ENCODE peak calls at places on chromosomes 13 and 19, in nine cellular contexts. B, N, Q, Y, D, P, M, U and C are unnamed samples.
A peak's percentile ranks its signal among the peaks of the same experiment; 100 is the strongest.

GRCh38 chr19:33795370-33796163 is 1.1 kb upstream of the KCTD15 start:
- DNase-seq in Y (peak; percentile 75), N (peak; percentile 23), M (peak; percentile 88), B (peak; percentile 97), D (peak; percentile 87), U (no peak), P (peak; percentile 70), Q (peak; percentile 71), C (peak; percentile 71)

GRCh38 chr13:26061947-26062346 is 10.1 kb upstream of the SHISA2 start:
- DNase-seq in U (no peak), B (peak; percentile 29), N (no peak), D (no peak), P (no peak), Q (no peak), Y (no peak), M (no peak), C (no peak)

GRCh38 chr13:88257706-88258105 is 586.5 kb downstream of the SLITRK5 start:
- DNase-seq in B (no peak), P (no peak), M (no peak), U (no peak), Y (no peak), D (no peak), Q (no peak), N (no peak), C (no peak)

GRCh38 chr13:33494596-33495214 is 209.2 kb upstream of the STARD13 start:
- DNase-seq in D (no peak), N (no peak), B (peak; percentile 26), U (no peak), Q (no peak), Y (no peak), M (no peak), P (no peak), C (no peak)

GRCh38 chr19:19259741-19260140 is 13.4 kb downstream of the TM6SF2 start:
- DNase-seq in Y (no peak), U (no peak), M (peak; percentile 53), D (no peak), Q (peak; percentile 56), B (no peak), N (no peak), P (peak; percentile 9), C (peak; percentile 60)

GRCh38 chr19:1313695-1314613 is 28.3 kb downstream of the EFNA2 start:
- DNase-seq in U (no peak), P (no peak), D (no peak), M (no peak), Q (no peak), B (no peak), N (no peak), Y (no peak), C (no peak)

GRCh38 chr13:30791354-30791921 is 56.1 kb downstream of the ALOX5AP start:
- DNase-seq in M (no peak), B (peak; percentile 73), Y (no peak), P (no peak), N (no peak), D (no peak), Q (no peak), U (no peak), C (no peak)

GRCh38 chr13:69935043-69935442 is 172.6 kb upstream of the ATXN8OS start:
- DNase-seq in B (no peak), M (no peak), U (no peak), Q (no peak), D (no peak), Y (no peak), P (no peak), N (no peak), C (no peak)

GRCh38 chr19:18208098-18208951 is 4.5 kb upstream of the RAB3A start:
- DNase-seq in M (peak; percentile 74), U (no peak), P (no peak), Y (peak; percentile 17), D (no peak), B (peak; percentile 72), N (no peak), Q (no peak), C (no peak)

GRCh38 chr13:23658929-23659541 is 88.8 kb downstream of the TNFRSF19 start:
- DNase-seq in P (no peak), U (no peak), D (no peak), Q (no peak), Y (no peak), B (no peak), M (no peak), N (no peak), C (no peak)

GRCh38 chr13:40608308-40608707 is 58.1 kb downstream of the FOXO1 start:
- DNase-seq in Q (no peak), M (no peak), B (no peak), Y (no peak), N (no peak), P (no peak), D (no peak), U (no peak), C (no peak)

GRCh38 chr19:12938536-12939291 is at the start of gene CALR:
- DNase-seq in D (peak; percentile 79), Y (no peak), U (no peak), Q (no peak), B (peak; percentile 41), M (no peak), P (no peak), N (no peak), C (no peak)

GRCh38 chr19:15475611-15476010 is 3.7 kb downstream of the PGLYRP2 start:
- DNase-seq in M (no peak), N (no peak), Q (no peak), Y (no peak), P (no peak), B (no peak), U (no peak), D (no peak), C (no peak)

GRCh38 chr19:2332341-2333026 is 4.0 kb downstream of the SPPL2B start:
- DNase-seq in Y (peak; percentile 22), U (no peak), P (no peak), D (no peak), N (no peak), M (no peak), B (no peak), Q (no peak), C (no peak)